ENCODE peak calls at places on chromosomes 4 and X, in five cellular contexts. M is MCF 10A, I is GM10248, N is nephron progenitor cell, Y is HFFc6. F is an unnamed sample.

GRCh38 chrX:107710617-107711391 is 64.8 kb downstream of the TSC22D3 start:
- DNase-seq in M (peak), I (peak), N (no peak), Y (peak), F (peak)

GRCh38 chr4:1414831-1415680 is 8.8 kb upstream of the NKX1-1 start:
- DNase-seq in M (no peak), I (no peak), N (no peak), Y (no peak), F (no peak)

GRCh38 chr4:113584407-113585150 is 177.0 kb downstream of the CAMK2D start:
- DNase-seq in M (peak), I (no peak), N (no peak), Y (peak), F (no peak)

GRCh38 chr4:120658772-120659171 is 263.8 kb downstream of the PRDM5 start:
- DNase-seq in M (no peak), I (no peak), N (no peak), Y (no peak), F (no peak)

GRCh38 chrX:34655496-34656258 is 1.4 kb downstream of the TMEM47 start:
- DNase-seq in M (no peak), I (no peak), N (peak), Y (no peak), F (no peak)

GRCh38 chr4:151644625-151645024 is 116.2 kb downstream of the GATB start:
- DNase-seq in M (peak), I (no peak), N (peak), Y (no peak), F (peak)

GRCh38 chr4:44256414-44256813 is 192.2 kb downstream of the KCTD8 start:
- DNase-seq in M (peak), I (no peak), N (no peak), Y (no peak), F (no peak)

GRCh38 chr4:166143227-166143626 is 270.2 kb downstream of the TLL1 start:
- DNase-seq in M (no peak), I (no peak), N (no peak), Y (peak), F (peak)

GRCh38 chr4:2723751-2724150 is 32.4 kb downstream of the TNIP2 start:
- DNase-seq in M (no peak), I (no peak), N (no peak), Y (no peak), F (no peak)

GRCh38 chrX:116278819-116279218 is 108.3 kb downstream of the AGTR2 start:
- DNase-seq in M (no peak), I (no peak), N (no peak), Y (no peak), F (no peak)

GRCh38 chrX:47687249-47687648 is 28.3 kb upstream of the UXT start:
- DNase-seq in M (peak), I (no peak), N (no peak), Y (no peak), F (no peak)

GRCh38 chr4:74544655-74545361 is 99.9 kb downstream of the AREG start:
- DNase-seq in M (no peak), I (no peak), N (no peak), Y (no peak), F (no peak)

GRCh38 chrX:42220083-42220482 is 296.7 kb upstream of the CASK start:
- DNase-seq in M (no peak), I (no peak), N (no peak), Y (no peak), F (no peak)

GRCh38 chr4:147101678-147102077 is 156.0 kb upstream of the TTC29 start:
- DNase-seq in M (no peak), I (no peak), N (no peak), Y (no peak), F (no peak)

GRCh38 chr4:98935633-98936032 is 6.7 kb upstream of the EIF4E start:
- DNase-seq in M (no peak), I (no peak), N (no peak), Y (no peak), F (no peak)

GRCh38 chrX:153744210-153745066 is 19.6 kb upstream of the PLXNB3 start:
- DNase-seq in M (no peak), I (no peak), N (peak), Y (no peak), F (no peak)
- TF ChIP-seq CTCF in M (no peak), I (no peak), N (no peak), Y (no peak), F (peak)

GRCh38 chrX:99078301-99078700 is 1331.8 kb downstream of the PCDH19 start:
- DNase-seq in M (peak), I (no peak), N (no peak), Y (no peak), F (no peak)

DNA sequence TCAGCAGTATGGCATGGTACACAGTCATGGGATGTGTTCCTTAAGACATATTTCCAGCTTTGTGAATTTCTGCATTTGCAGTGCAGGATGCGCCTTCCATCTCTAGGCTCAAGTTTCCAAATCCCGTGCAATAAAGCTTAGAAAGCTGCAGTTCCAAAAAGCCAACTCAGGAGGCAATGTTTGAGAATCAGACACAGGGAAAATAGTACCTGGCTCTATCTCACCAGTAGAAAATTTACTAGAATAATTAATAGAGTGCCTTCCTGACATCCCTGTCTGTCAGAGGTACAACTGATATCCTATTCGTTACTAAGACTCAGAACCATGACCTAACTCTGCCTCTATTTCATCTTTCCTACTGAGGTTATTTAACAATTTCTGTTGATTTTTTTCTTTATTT is 1333.0 kb downstream of the PCDH19 start:
- DNase-seq in M (no peak), I (no peak), N (no peak), Y (no peak), F (no peak)
- TF ChIP-seq CTCF in M (no peak), I (no peak), N (no peak), Y (no peak), F (no peak)

GRCh38 chrX:152640039-152640818 is 2.5 kb downstream of the GABRQ start:
- DNase-seq in M (peak), I (no peak), N (no peak), Y (no peak), F (no peak)

GRCh38 chrX:152641256-152641875 is 3.7 kb downstream of the GABRQ start:
- DNase-seq in M (no peak), I (no peak), N (no peak), Y (no peak), F (no peak)

GRCh38 chrX:152639426-152639825 is 1.7 kb downstream of the GABRQ start:
- DNase-seq in M (no peak), I (no peak), N (no peak), Y (no peak), F (no peak)

GRCh38 chrX:152642931-152643525 is 5.3 kb downstream of the GABRQ start:
- DNase-seq in M (no peak), I (no peak), N (no peak), Y (no peak), F (no peak)

GRCh38 chrX:152641996-152642395 is 4.3 kb downstream of the GABRQ start:
- DNase-seq in M (peak), I (peak), N (peak), Y (no peak), F (no peak)
- TF ChIP-seq CTCF in M (no peak), I (no peak), N (peak), Y (peak), F (no peak)

DNA sequence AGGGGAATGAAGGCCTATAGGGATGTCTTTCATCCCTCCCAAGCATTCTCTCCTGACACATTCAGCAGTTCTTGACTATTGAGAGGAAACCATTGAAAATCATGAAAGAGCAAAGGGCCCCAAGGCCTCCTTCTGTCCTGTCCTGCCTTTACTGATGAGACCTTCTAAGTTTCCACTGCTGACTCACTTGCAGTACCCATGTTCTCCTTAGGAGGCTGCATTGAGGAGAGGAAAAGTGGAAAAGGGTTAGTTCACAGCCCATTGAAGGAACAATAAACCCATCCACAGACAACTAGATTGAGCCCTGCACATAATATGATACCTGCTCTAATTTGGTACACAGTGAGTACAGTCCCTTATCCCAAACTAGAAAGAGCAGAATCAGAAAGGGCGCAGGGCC is 115.1 kb upstream of the PNPLA4 start:
- DNase-seq in M (peak), I (no peak), N (no peak), Y (no peak), F (no peak)
- TF ChIP-seq CTCF in M (peak), I (no peak), N (peak), Y (no peak), F (no peak)

GRCh38 chrX:103687073-103687695 is 685 bp upstream of the MORF4L2 start:
- DNase-seq in M (no peak), I (peak), N (peak), Y (peak), F (peak)
- TF ChIP-seq CTCF in M (peak), I (no peak), N (no peak), Y (peak), F (no peak)

GRCh38 chr4:183099537-183100297 is 660 bp downstream of the WWC2 start:
- DNase-seq in M (peak), I (peak), N (peak), Y (no peak), F (peak)
- TF ChIP-seq CTCF in M (no peak), I (no peak), N (no peak), Y (peak), F (no peak)

GRCh38 chrX:25021132-25021498 is 5.3 kb upstream of the ARX start:
- DNase-seq in M (no peak), I (no peak), N (no peak), Y (no peak), F (no peak)

GRCh38 chrX:25018682-25019081 is 2.9 kb upstream of the ARX start:
- DNase-seq in M (no peak), I (no peak), N (no peak), Y (no peak), F (no peak)

GRCh38 chrX:25019707-25020390 is 4.1 kb upstream of the ARX start:
- DNase-seq in M (no peak), I (no peak), N (no peak), Y (no peak), F (no peak)

GRCh38 chrX:25022499-25023325 is 6.9 kb upstream of the ARX start:
- DNase-seq in M (no peak), I (no peak), N (peak), Y (no peak), F (no peak)

GRCh38 chrX:25020391-25021131 is 4.8 kb upstream of the ARX start:
- DNase-seq in M (peak), I (peak), N (peak), Y (no peak), F (peak)
- TF ChIP-seq CTCF in M (peak), I (peak), N (peak), Y (peak), F (peak)

F was measured in activated CD8-positive, alpha-beta T cell treated with anti-CD3 and anti-CD28 coated beads for 36 hours.